ENCODE peak calls at places on chromosomes 3 and 15, in six cellular contexts. U is BJ, D is kidney tubule cell, W is heart left ventricle, A is ecto neural progenitor cell, B is smooth muscle cell of the brain vasculature. V is an unnamed sample.

GRCh38 chr15:81117136-81117535 is 16.9 kb upstream of the CFAP161 start:
- DNase-seq in A (no peak), D (no peak), U (no peak), B (no peak), W (no peak), V (no peak)

GRCh38 chr3:105187340-105187739 is 179.4 kb upstream of the ALCAM start:
- DNase-seq in U (no peak), D (no peak), A (no peak), B (no peak), W (no peak), V (no peak)

GRCh38 chr3:128449111-128449638 is 17.5 kb downstream of the DNAJB8 start:
- DNase-seq in D (no peak), U (no peak), A (no peak), W (no peak), B (no peak), V (no peak)

GRCh38 chr3:126880898-126881297 is 102.0 kb upstream of the PLXNA1 start:
- DNase-seq in U (no peak), B (no peak), W (no peak), D (no peak), A (no peak), V (no peak)

GRCh38 chr3:174206607-174207192 is 652.4 kb upstream of the NAALADL2 start:
- DNase-seq in B (no peak), W (no peak), U (no peak), A (no peak), D (no peak), V (no peak)

GRCh38 chr3:15800780-15801179 is 3.0 kb upstream of the ANKRD28 start:
- DNase-seq in A (no peak), D (no peak), B (no peak), U (no peak), W (no peak), V (no peak)

GRCh38 chr15:88264622-88265021 is 8.1 kb upstream of the NTRK3 start:
- DNase-seq in U (no peak), A (no peak), B (no peak), W (no peak), D (no peak), V (no peak)

GRCh38 chr15:56944485-56944884 is 26.0 kb downstream of the TCF12 start:
- DNase-seq in B (no peak), W (no peak), A (no peak), D (no peak), U (no peak), V (no peak)

GRCh38 chr3:12288466-12289129 is at the start of gene PPARG:
- DNase-seq in U (no peak), W (peak; percentile 40), D (peak; percentile 72), B (no peak), A (peak; percentile 64), V (no peak)

GRCh38 chr3:177569823-177570657 is 372.8 kb upstream of the TBL1XR1 start:
- DNase-seq in U (no peak), A (no peak), W (no peak), D (no peak), B (no peak), V (no peak)

GRCh38 chr15:52392008-52392687 is 96.5 kb upstream of the MYO5C start:
- DNase-seq in U (peak; percentile 30), A (no peak), B (no peak), D (peak; percentile 55), W (no peak), V (no peak)

GRCh38 chr3:53082736-53083135 is 36.9 kb upstream of the SFMBT1 start:
- DNase-seq in B (no peak), W (no peak), D (no peak), U (no peak), A (no peak), V (no peak)

GRCh38 chr15:64749167-64749566 is 26.2 kb downstream of the RBPMS2 start:
- DNase-seq in A (no peak), D (peak; percentile 30), W (peak; percentile 73), U (peak; percentile 64), B (no peak), V (no peak)

GRCh38 chr15:85826756-85827515 is 32.2 kb upstream of the KLHL25 start:
- DNase-seq in D (peak; percentile 15), U (no peak), B (no peak), A (no peak), W (no peak), V (no peak)

GRCh38 chr3:87488725-87489124 is 212.3 kb upstream of the POU1F1 start:
- DNase-seq in B (no peak), U (no peak), W (no peak), D (no peak), A (no peak), V (no peak)

GRCh38 chr3:8020459-8020858 is 481.2 kb upstream of the LMCD1 start:
- DNase-seq in W (no peak), D (no peak), A (no peak), U (no peak), B (no peak), V (no peak)

GRCh38 chr3:3998140-3998977 is 199.1 kb downstream of the LRRN1 start:
- DNase-seq in W (no peak), U (no peak), A (no peak), B (no peak), D (peak; percentile 69), V (no peak)

GRCh38 chr15:67164401-67164791 is 90.1 kb downstream of the AAGAB start:
- DNase-seq in B (no peak), A (no peak), D (peak; percentile 50), U (no peak), W (peak; percentile 67), V (peak; percentile 75)

GRCh38 chr15:58517252-58517681 is 85.5 kb downstream of the LIPC start:
- DNase-seq in A (no peak), D (no peak), B (no peak), U (no peak), W (no peak), V (no peak)

GRCh38 chr3:136249593-136250225 is 431 bp upstream of the PCCB start:
- DNase-seq in B (no peak), D (peak; percentile 7), W (no peak), A (no peak), U (no peak), V (no peak)

GRCh38 chr15:63040509-63040908 is 2.0 kb upstream of the TPM1 start:
- DNase-seq in A (no peak), W (no peak), U (no peak), B (no peak), D (peak; percentile 89), V (no peak)

GRCh38 chr3:35908366-35909232 is 269.3 kb downstream of the ARPP21 start:
- DNase-seq in A (peak; percentile 65), U (no peak), W (peak; percentile 54), B (peak; percentile 85), D (peak; percentile 66), V (peak; percentile 62)

GRCh38 chr15:78873796-78874761 is 1.4 kb downstream of the MORF4L1 start:
- DNase-seq in D (peak; percentile 49), W (no peak), U (no peak), A (no peak), B (no peak), V (no peak)

GRCh38 chr3:10306156-10306555 is 13.4 kb upstream of the GHRL start:
- DNase-seq in U (no peak), A (no peak), D (no peak), B (no peak), W (no peak), V (no peak)

GRCh38 chr3:141797167-141797773 is 34.1 kb downstream of the GRK7 start:
- DNase-seq in W (peak; percentile 77), A (peak; percentile 90), B (peak; percentile 69), U (no peak), D (peak; percentile 18), V (peak; percentile 32)

GRCh38 chr15:36832792-36833191 is 253.4 kb downstream of the CDIN1 start:
- DNase-seq in W (no peak), U (no peak), D (peak; percentile 5), B (no peak), A (no peak), V (no peak)

GRCh38 chr3:197801801-197802504 is 10.9 kb downstream of the LRCH3 start:
- DNase-seq in D (peak; percentile 11), A (no peak), B (no peak), W (no peak), U (peak; percentile 39), V (no peak)

GRCh38 chr3:15161113-15161512 is 44.9 kb upstream of the CAPN7 start:
- DNase-seq in B (no peak), A (no peak), U (no peak), W (no peak), D (no peak), V (no peak)

GRCh38 chr3:129505341-129505740 is 23.1 kb upstream of the RHO start:
- DNase-seq in B (no peak), A (no peak), W (no peak), D (no peak), U (no peak), V (no peak)

GRCh38 chr15:57034613-57035012 is 116.2 kb downstream of the TCF12 start:
- DNase-seq in A (no peak), W (no peak), B (no peak), D (no peak), U (no peak), V (no peak)

GRCh38 chr15:82548700-82549099 is 8.4 kb upstream of the RPS17 start:
- DNase-seq in D (no peak), U (no peak), B (no peak), W (no peak), A (no peak), V (no peak)

GRCh38 chr15:49370782-49371181 is 52.3 kb upstream of the FGF7 start:
- DNase-seq in W (no peak), A (no peak), U (no peak), D (peak; percentile 9), B (no peak), V (no peak)

GRCh38 chr3:18758047-18758704 is 333.0 kb upstream of the SATB1 start:
- DNase-seq in A (no peak), W (no peak), U (no peak), D (peak; percentile 77), B (no peak), V (peak; percentile 29)

GRCh38 chr3:75781079-75781745 is 4.1 kb downstream of the ZNF717 start:
- DNase-seq in U (no peak), A (no peak), B (no peak), W (no peak), D (no peak), V (no peak)

GRCh38 chr15:64850778-64851502 is 9.2 kb downstream of the PLEKHO2 start:
- DNase-seq in D (no peak), W (no peak), U (no peak), A (no peak), B (no peak), V (no peak)

GRCh38 chr3:97932387-97932801 is 39.8 kb downstream of the RIOX2 start:
- DNase-seq in U (no peak), W (peak; percentile 26), A (no peak), D (no peak), B (no peak), V (no peak)

GRCh38 chr3:125394406-125394805 is 19.3 kb upstream of the ZNF148 start:
- DNase-seq in W (no peak), U (no peak), D (no peak), B (no peak), A (no peak), V (no peak)

GRCh38 chr3:20056727-20057611 is 16.7 kb downstream of the KAT2B start:
- DNase-seq in W (no peak), U (no peak), B (no peak), D (peak; percentile 95), A (no peak), V (no peak)

GRCh38 chr15:67735896-67736295 is 89.4 kb upstream of the SKOR1 start:
- DNase-seq in D (no peak), B (no peak), A (no peak), W (no peak), U (no peak), V (no peak)